ENCODE peak calls at places on chromosomes 3 and 15, in five cellular contexts. V, K, F, A and U are unnamed samples.

GRCh38 chr3:53129344-53129743 is 891 bp downstream of the RFT1 start:
- DNase-seq in V (no peak), K (no peak), F (no peak), A (no peak), U (no peak)

GRCh38 chr3:50338989-50339388 is 1.6 kb downstream of the RASSF1 start:
- DNase-seq in V (no peak), K (no peak), F (no peak), A (no peak), U (no peak)

GRCh38 chr15:41494190-41494921 is 682 bp downstream of the ITPKA start:
- DNase-seq in V (peak), K (no peak), F (no peak), A (no peak), U (peak)

GRCh38 chr3:195060531-195061385 is 210.2 kb downstream of the XXYLT1 start:
- DNase-seq in V (no peak), K (no peak), F (no peak), A (no peak), U (no peak)

GRCh38 chr3:11168406-11168805 is 14.1 kb downstream of the HRH1 start:
- DNase-seq in V (no peak), K (no peak), F (no peak), A (no peak), U (no peak)

GRCh38 chr15:34318277-34319079 is 19.1 kb downstream of the SLC12A6 start:
- DNase-seq in V (peak), K (peak), F (peak), A (peak), U (no peak)

GRCh38 chr15:83697716-83698115 is 43.8 kb downstream of the ADAMTSL3 start:
- DNase-seq in V (no peak), K (no peak), F (no peak), A (no peak), U (no peak)

GRCh38 chr3:31610700-31611275 is 78.1 kb downstream of the STT3B start:
- DNase-seq in V (no peak), K (no peak), F (peak), A (peak), U (no peak)

GRCh38 chr3:186790261-186790981 is 7.0 kb downstream of the EIF4A2 start:
- DNase-seq in V (no peak), K (no peak), F (peak), A (peak), U (peak)

GRCh38 chr3:149767720-149768119 is 15.4 kb upstream of the COMMD2 start:
- DNase-seq in V (no peak), K (no peak), F (no peak), A (no peak), U (no peak)

GRCh38 chr15:79523266-79523665 is 91.1 kb downstream of the MINAR1 start:
- DNase-seq in V (no peak), K (no peak), F (no peak), A (peak), U (no peak)